ENCODE peak calls at places on chromosomes 7 and 10, in six cellular contexts. V, I, B, A, H and R are unnamed samples. For H3K4me1, the result is how much of the 10 kb centered on the place peaks cover.

GRCh38 chr7:21944616-21945373 is 904 bp downstream of the CDCA7L start:
- DNase-seq in I (no peak), A (no peak), H (peak), B (peak), V (peak), R (no peak)

GRCh38 chr7:90455163-90456030 is 14.0 kb upstream of the PTTG1IP2 start:
- DNase-seq in H (no peak), B (peak), I (no peak), V (no peak), A (peak), R (no peak)

GRCh38 chr7:100803398-100804161 is 23.7 kb downstream of the EPHB4 start:
- DNase-seq in A (peak), H (peak), V (peak), B (peak), I (peak), R (peak)

GRCh38 chr10:18607979-18608378 is 43.4 kb downstream of the NSUN6 start:
- DNase-seq in I (no peak), B (no peak), H (no peak), A (no peak), V (no peak), R (no peak)

GRCh38 chr10:119393019-119393418 is 149.5 kb downstream of the RGS10 start:
- DNase-seq in A (no peak), I (no peak), B (no peak), H (no peak), V (no peak), R (no peak)

GRCh38 chr7:97006951-97007861 is 1.9 kb downstream of the DLX6 start:
- DNase-seq in V (no peak), I (no peak), B (no peak), A (no peak), H (no peak), R (no peak)

GRCh38 chr10:91051834-91052233 is 130.9 kb upstream of the ANKRD1 start:
- DNase-seq in I (no peak), V (no peak), B (no peak), H (no peak), A (no peak), R (no peak)

GRCh38 chr7:128131701-128132100 is 100.5 kb upstream of the LRRC4 start:
- DNase-seq in A (no peak), B (no peak), V (no peak), H (no peak), I (no peak), R (no peak)

GRCh38 chr7:16430133-16430532 is 8.8 kb upstream of the CRPPA start:
- DNase-seq in V (no peak), B (no peak), H (no peak), A (no peak), I (no peak), R (no peak)

GRCh38 chr7:46145412-46145811 is 224.3 kb upstream of the IGFBP3 start:
- DNase-seq in I (no peak), A (no peak), V (no peak), B (no peak), H (no peak), R (no peak)

GRCh38 chr7:150942591-150943452 is 35.3 kb downstream of the KCNH2 start:
- DNase-seq in I (peak), B (no peak), A (no peak), H (peak), V (peak), R (peak)

GRCh38 chr7:78924581-78924980 is 528.9 kb downstream of the MAGI2 start:
- DNase-seq in A (no peak), V (no peak), I (no peak), H (no peak), B (no peak), R (no peak)

GRCh38 chr10:6050801-6051445 is 11.2 kb downstream of the IL2RA start:
- DNase-seq in A (peak), V (peak), B (peak), H (peak), I (peak), R (no peak)

GRCh38 chr7:118793552-118793951 is 569.0 kb downstream of the ANKRD7 start:
- DNase-seq in A (no peak), H (no peak), I (no peak), B (no peak), V (no peak), R (no peak)

GRCh38 chr7:117088623-117089199 is 135.4 kb downstream of the ST7 start:
- DNase-seq in A (no peak), I (no peak), H (no peak), B (no peak), V (no peak), R (no peak)

GRCh38 chr7:114795475-114795874 is 126.4 kb upstream of the MDFIC start:
- DNase-seq in H (no peak), I (no peak), V (no peak), A (no peak), B (no peak), R (no peak)

GRCh38 chr7:2248984-2249694 is 7.1 kb downstream of the NUDT1 start:
- DNase-seq in B (peak), A (peak), I (peak), H (peak), V (peak), R (no peak)

DNA sequence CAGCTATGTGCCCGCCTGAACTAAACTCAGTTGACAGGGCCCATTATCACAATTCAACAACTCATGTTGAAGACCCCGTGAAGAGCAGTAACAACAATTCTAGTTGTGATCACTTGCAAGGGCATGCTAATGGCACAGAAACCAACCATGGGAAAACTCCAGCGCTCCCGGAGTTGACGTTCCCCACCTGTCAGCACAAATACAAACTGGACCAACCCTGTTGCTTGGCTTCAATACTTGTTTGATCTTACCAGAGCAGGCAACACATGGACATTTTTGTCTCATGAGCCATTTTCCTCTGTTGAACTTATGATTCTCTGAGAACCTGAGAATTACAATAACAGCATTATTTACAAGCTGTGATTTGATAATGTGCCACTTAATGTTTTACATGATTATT is 119.0 kb upstream of the LANCL2 start:
- DNase-seq in I (no peak), A (no peak), H (no peak), B (peak), V (no peak), R (no peak)
- H3K4me1 ChIP-seq in I (under half), A (under half), H (under half), B (under half), V (under half), R (under half)

DNA sequence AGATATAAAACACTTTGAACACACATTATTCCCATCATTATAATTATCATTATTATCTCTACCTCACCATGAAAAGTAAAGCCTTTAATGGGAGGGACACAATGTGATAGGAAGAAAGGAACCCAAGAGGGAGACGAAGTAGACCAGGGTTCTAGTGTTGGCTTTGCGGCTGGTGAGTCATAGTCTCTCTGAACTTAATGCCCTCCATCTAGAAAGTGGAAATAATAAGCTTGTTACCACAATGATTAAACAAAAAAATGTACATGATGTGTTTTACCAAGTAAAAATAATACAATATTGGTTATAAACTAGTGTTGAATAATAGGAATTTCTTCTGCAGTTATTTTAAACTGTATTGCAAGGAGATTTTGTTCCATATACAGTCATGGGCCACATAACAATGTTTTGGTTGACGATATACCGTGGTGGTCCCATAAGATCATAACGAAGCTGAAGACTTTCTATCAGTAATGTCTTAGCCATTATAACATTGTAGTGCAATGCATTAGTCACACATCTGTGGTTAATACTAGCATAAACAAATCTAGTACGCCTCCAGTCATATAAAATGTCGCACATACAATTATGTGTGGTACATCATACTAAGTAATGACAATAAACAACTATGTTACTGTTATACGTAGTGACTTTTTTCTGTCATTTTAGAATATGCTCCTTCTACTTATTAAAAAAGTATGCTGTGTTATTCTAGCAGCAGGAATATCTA is 450.6 kb upstream of the SORCS1 start:
- DNase-seq in A (no peak), H (no peak), I (no peak), V (no peak), B (no peak), R (no peak)
- H3K4me3 ChIP-seq in A (no peak), H (no peak), I (no peak), V (no peak), B (no peak), R (no peak)

GRCh38 chr7:84149573-84149972 is 45.0 kb downstream of the SEMA3A start:
- DNase-seq in I (no peak), H (no peak), A (no peak), B (no peak), V (no peak), R (no peak)

GRCh38 chr7:84144480-84144879 is 50.1 kb downstream of the SEMA3A start:
- DNase-seq in H (no peak), V (no peak), I (no peak), A (no peak), B (no peak), R (no peak)

GRCh38 chr7:84142726-84143125 is 51.9 kb downstream of the SEMA3A start:
- DNase-seq in A (no peak), I (no peak), V (no peak), H (no peak), B (no peak), R (no peak)

GRCh38 chr7:84145892-84146291 is 48.7 kb downstream of the SEMA3A start:
- DNase-seq in H (no peak), V (no peak), A (no peak), I (no peak), B (no peak), R (no peak)

DNA sequence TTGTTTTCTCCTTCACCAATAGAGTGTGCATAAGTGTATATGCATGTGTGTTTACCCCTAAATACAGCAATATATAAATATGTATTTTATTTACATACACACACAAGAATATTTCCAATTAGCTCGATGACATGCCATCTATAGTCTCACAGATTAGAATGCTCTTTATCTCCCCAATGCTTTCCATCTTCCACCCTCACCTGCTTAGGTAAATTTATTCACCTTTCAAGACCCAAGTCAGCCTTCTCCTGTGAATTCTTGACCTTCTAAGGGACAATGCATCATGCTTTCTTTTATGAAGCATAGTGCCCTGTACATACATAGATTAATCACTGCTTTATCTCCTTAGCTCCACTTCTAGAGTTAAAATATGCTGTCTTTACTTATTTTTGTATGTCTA is 49.7 kb downstream of the SEMA3A start:
- DNase-seq in A (no peak), H (no peak), I (no peak), B (no peak), V (no peak), R (no peak)
- H3K4me1 ChIP-seq in A (under half), H (under half), I (under half), B (under half), V (under half), R (under half)

GRCh38 chr7:102080003-102080361 is 206.7 kb upstream of the SH2B2 start:
- DNase-seq in H (no peak), V (peak), A (no peak), I (no peak), B (peak), R (no peak)
- H3K4me3 ChIP-seq in H (no peak), V (no peak), A (no peak), I (no peak), B (no peak), R (no peak)

DNA sequence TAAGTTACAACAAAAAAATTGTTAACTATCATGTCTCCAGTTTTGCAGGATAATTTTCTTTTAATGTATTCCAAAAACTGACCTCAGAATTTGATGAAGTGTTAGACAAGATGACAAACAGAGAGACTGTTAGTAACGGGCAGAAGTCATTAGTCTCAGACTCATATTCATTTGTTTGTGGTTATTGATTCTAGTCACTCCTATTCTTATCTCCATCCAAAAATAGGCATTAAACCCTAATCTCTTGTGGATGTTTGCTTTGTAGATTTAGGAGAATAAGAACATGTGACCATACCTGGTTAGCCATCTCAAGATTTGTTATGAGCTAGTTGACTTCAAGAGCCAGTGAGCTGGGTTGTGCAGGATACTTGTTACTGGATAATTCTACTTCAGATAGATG is 261.1 kb downstream of the AUTS2 start:
- DNase-seq in V (no peak), I (no peak), A (no peak), B (no peak), H (no peak), R (no peak)
- H3K4me1 ChIP-seq in V (under half), I (under half), A (under half), B (under half), H (under half), R (under half)

GRCh38 chr10:127907411-127908105 is 655 bp downstream of the PTPRE start:
- DNase-seq in V (peak), I (peak), H (peak), A (no peak), B (peak), R (no peak)

GRCh38 chr10:127906548-127907377 is at the start of gene PTPRE:
- DNase-seq in I (peak), A (no peak), V (peak), B (peak), H (peak), R (peak)

GRCh38 chr10:127908958-127909267 is 2.0 kb downstream of the PTPRE start:
- DNase-seq in I (no peak), A (no peak), H (no peak), B (no peak), V (no peak), R (no peak)

GRCh38 chr10:127909716-127910463 is 3.0 kb downstream of the PTPRE start:
- DNase-seq in V (no peak), B (no peak), A (no peak), H (no peak), I (no peak), R (no peak)

DNA sequence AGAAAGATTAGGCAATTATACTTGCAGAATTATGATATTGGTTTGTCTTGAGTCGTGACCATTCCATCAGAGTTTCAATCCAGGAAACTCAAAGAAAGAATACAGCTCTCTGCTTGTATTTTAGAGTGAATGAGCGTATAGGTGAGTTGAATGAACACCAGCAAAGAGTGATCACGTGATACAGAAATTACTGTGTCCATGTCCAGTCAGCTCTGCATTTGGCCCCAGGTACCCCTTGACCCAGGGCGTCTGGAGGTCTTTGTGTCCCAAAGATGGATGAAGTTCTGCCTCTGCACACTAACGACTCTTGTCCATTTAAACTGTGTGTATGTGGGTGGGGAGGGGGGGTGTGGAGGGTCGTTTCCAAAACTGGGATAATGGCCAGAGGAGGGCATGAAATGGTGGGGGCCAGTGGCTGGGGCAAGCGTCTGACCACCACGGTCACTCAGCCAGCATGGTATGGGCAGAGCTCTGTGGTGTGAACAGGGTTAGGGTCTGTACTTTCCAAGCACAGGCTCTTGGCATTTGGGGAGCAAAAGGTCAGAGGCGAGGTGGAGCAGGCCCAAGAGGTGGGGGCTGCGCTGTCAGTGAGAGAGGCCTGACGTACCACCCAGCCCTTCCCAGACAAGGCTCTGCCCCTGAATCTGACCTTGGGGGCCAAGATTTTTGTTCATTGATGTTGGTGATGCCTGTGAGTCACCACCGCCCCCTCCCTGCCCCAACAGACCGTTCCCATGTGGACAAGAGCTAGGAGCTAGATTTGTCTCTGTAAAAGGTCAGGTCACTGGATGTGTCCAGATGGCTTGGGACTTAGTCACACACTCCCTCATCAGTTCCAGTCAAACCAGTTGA is 1.4 kb downstream of the PTPRE start:
- DNase-seq in I (peak), H (no peak), B (no peak), A (no peak), V (no peak), R (no peak)
- H3K4me3 ChIP-seq in I (peak), H (peak), B (peak), A (no peak), V (peak), R (no peak)

DNA sequence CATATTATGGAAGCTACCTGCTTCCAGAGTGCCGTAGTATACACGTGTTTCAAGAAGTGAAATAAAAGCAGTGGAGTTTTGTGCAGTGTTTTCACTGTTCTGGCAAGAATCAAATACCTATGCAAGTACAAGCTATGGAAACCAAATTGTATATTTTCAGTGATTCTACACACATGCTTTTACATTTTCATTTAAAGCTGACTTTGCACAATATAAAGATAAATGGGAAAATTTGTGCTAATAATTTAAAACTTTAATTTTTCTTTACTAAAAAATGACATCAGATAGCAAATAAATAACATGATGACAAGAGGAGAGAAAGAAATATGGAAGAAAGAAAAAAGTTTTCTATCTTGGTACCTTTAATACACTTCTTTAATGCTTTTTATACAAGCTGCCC is 393.7 kb upstream of the NPVF start:
- DNase-seq in V (no peak), B (no peak), A (no peak), I (no peak), H (no peak), R (no peak)
- H3K4me1 ChIP-seq in V (under half), B (under half), A (under half), I (under half), H (under half), R (under half)

GRCh38 chr7:84191261-84191660 is 3.3 kb downstream of the SEMA3A start:
- DNase-seq in A (no peak), V (no peak), B (no peak), I (no peak), H (no peak), R (no peak)
- H3K4me3 ChIP-seq in A (no peak), V (peak), B (no peak), I (no peak), H (peak), R (no peak)

GRCh38 chr10:132396495-132397035 is 435 bp upstream of the PWWP2B start:
- DNase-seq in I (peak), A (no peak), H (peak), V (peak), B (no peak), R (peak)

GRCh38 chr10:132399117-132400035 is 2.4 kb downstream of the PWWP2B start:
- DNase-seq in I (peak), B (peak), H (peak), A (no peak), V (peak), R (no peak)

GRCh38 chr10:132398566-132398991 is 1.6 kb downstream of the PWWP2B start:
- DNase-seq in I (peak), H (peak), B (no peak), A (no peak), V (peak), R (no peak)

GRCh38 chr10:132397036-132397541 is at the start of gene PWWP2B:
- DNase-seq in A (no peak), H (peak), B (no peak), V (peak), I (peak), R (peak)

GRCh38 chr10:132397671-132398565 is 918 bp downstream of the PWWP2B start:
- DNase-seq in V (peak), H (peak), I (peak), B (peak), A (no peak), R (peak)
- H3K4me1 ChIP-seq in V (half or more), H (half or more), I (under half), B (under half), A (under half), R (under half)